ENCODE peak calls at places on chromosomes 7 and 10, in four cellular contexts. L is WTC11, D is K562, H is HepG2. S is an unnamed sample.

GRCh38 chr10:116787893-116788665 is 45.7 kb upstream of the HSPA12A start:
- DNase-seq in L (peak), D (peak), H (peak), S (peak)

GRCh38 chr7:35255909-35256876 is 2.3 kb upstream of the TBX20 start:
- DNase-seq in H (no peak), L (peak), D (no peak), S (no peak)

GRCh38 chr7:90629306-90629918 is 33.3 kb downstream of the CDK14 start:
- DNase-seq in H (peak), D (peak), L (no peak), S (peak)

GRCh38 chr10:79245539-79246208 is 101.6 kb upstream of the PPIF start:
- DNase-seq in H (no peak), L (no peak), D (no peak), S (no peak)

GRCh38 chr7:42055171-42055570 is 181.8 kb downstream of the GLI3 start:
- DNase-seq in H (no peak), D (no peak), L (no peak), S (no peak)

GRCh38 chr10:72808001-72808400 is 85.5 kb upstream of the OIT3 start:
- DNase-seq in H (no peak), L (no peak), D (no peak), S (no peak)

GRCh38 chr7:68613405-68613804 is 984.9 kb upstream of the AUTS2 start:
- DNase-seq in D (no peak), L (no peak), H (no peak), S (no peak)

GRCh38 chr7:25521236-25521635 is 292.9 kb upstream of the NPVF start:
- DNase-seq in D (no peak), L (peak), H (no peak), S (no peak)

GRCh38 chr7:96114190-96114589 is 207.7 kb downstream of the SLC25A13 start:
- DNase-seq in H (no peak), D (no peak), L (no peak), S (no peak)

GRCh38 chr10:14707441-14707840 is 67.3 kb downstream of the FAM107B start:
- DNase-seq in L (no peak), H (no peak), D (no peak), S (no peak)

GRCh38 chr7:47255007-47255406 is 326.9 kb downstream of the TNS3 start:
- DNase-seq in D (no peak), L (no peak), H (no peak), S (no peak)

GRCh38 chr7:50212666-50213621 is 91.6 kb upstream of the IKZF1 start:
- DNase-seq in L (no peak), D (no peak), H (no peak), S (no peak)

GRCh38 chr7:83879103-83879502 is 230.2 kb upstream of the SEMA3E start:
- DNase-seq in L (no peak), H (no peak), D (no peak), S (no peak)

GRCh38 chr7:73768661-73769480 is 1.2 kb downstream of the CLDN3 start:
- DNase-seq in D (peak), H (no peak), L (peak), S (no peak)

GRCh38 chr7:108088729-108089128 is 41.4 kb downstream of the LAMB4 start:
- DNase-seq in L (no peak), H (no peak), D (no peak), S (no peak)

GRCh38 chr7:101875215-101875846 is 57.9 kb downstream of the CUX1 start:
- DNase-seq in H (no peak), D (no peak), L (no peak), S (no peak)

GRCh38 chr7:101381549-101381948 is 18.9 kb downstream of the COL26A1 start:
- DNase-seq in H (no peak), D (no peak), L (no peak), S (no peak)

GRCh38 chr7:73830872-73831655 is at the start of gene CLDN4:
- DNase-seq in D (no peak), H (peak), L (peak), S (no peak)

GRCh38 chr10:116316533-116316932 is 7.7 kb upstream of the CCDC172 start:
- DNase-seq in H (no peak), D (no peak), L (no peak), S (no peak)

GRCh38 chr10:43211030-43211429 is 55.8 kb downstream of the RASGEF1A start:
- DNase-seq in H (no peak), D (peak), L (no peak), S (no peak)

GRCh38 chr7:110839866-110840265 is 251.1 kb upstream of the LRRN3 start:
- DNase-seq in D (no peak), L (no peak), H (peak), S (peak)

GRCh38 chr10:49615721-49616120 is 1.9 kb downstream of the CHAT start:
- DNase-seq in D (no peak), H (no peak), L (peak), S (no peak)

GRCh38 chr10:86632009-86632800 is 22.1 kb upstream of the OPN4 start:
- DNase-seq in L (peak), H (no peak), D (no peak), S (no peak)

GRCh38 chr10:50390302-50390701 is 139.0 kb upstream of the ASAH2 start:
- DNase-seq in L (no peak), D (no peak), H (no peak), S (no peak)

GRCh38 chr7:33101916-33102315 is 7.3 kb downstream of the RP9 start:
- DNase-seq in D (no peak), H (no peak), L (no peak), S (no peak)

GRCh38 chr10:86958831-86959736 is 685 bp downstream of the SNCG start:
- DNase-seq in D (peak), H (peak), L (no peak), S (no peak)

GRCh38 chr10:84267503-84268126 is 22.8 kb downstream of the RGR start:
- DNase-seq in L (peak), D (peak), H (peak), S (peak)

GRCh38 chr7:39187130-39187529 is 209.4 kb downstream of the POU6F2 start:
- DNase-seq in D (no peak), L (no peak), H (no peak), S (no peak)

GRCh38 chr7:156095908-156096539 is 283.8 kb upstream of the SHH start:
- DNase-seq in L (no peak), H (no peak), D (no peak), S (no peak)

GRCh38 chr7:137695942-137696341 is 150.8 kb downstream of the DGKI start:
- DNase-seq in D (no peak), H (peak), L (no peak), S (no peak)

GRCh38 chr7:117045927-117046710 is 92.8 kb downstream of the ST7 start:
- DNase-seq in H (no peak), L (no peak), D (no peak), S (no peak)

GRCh38 chr10:31754803-31755624 is 173.6 kb downstream of the ARHGAP12 start:
- DNase-seq in L (peak), H (peak), D (no peak), S (no peak)

GRCh38 chr10:17022399-17022798 is 107.2 kb downstream of the CUBN start:
- DNase-seq in H (no peak), D (no peak), L (no peak), S (no peak)

GRCh38 chr10:74917481-74918077 is 91.2 kb downstream of the KAT6B start:
- DNase-seq in D (no peak), L (no peak), H (peak), S (no peak)

GRCh38 chr10:131274883-131275282 is 36.6 kb downstream of the TCERG1L start:
- DNase-seq in H (no peak), L (no peak), D (no peak), S (no peak)

DNA sequence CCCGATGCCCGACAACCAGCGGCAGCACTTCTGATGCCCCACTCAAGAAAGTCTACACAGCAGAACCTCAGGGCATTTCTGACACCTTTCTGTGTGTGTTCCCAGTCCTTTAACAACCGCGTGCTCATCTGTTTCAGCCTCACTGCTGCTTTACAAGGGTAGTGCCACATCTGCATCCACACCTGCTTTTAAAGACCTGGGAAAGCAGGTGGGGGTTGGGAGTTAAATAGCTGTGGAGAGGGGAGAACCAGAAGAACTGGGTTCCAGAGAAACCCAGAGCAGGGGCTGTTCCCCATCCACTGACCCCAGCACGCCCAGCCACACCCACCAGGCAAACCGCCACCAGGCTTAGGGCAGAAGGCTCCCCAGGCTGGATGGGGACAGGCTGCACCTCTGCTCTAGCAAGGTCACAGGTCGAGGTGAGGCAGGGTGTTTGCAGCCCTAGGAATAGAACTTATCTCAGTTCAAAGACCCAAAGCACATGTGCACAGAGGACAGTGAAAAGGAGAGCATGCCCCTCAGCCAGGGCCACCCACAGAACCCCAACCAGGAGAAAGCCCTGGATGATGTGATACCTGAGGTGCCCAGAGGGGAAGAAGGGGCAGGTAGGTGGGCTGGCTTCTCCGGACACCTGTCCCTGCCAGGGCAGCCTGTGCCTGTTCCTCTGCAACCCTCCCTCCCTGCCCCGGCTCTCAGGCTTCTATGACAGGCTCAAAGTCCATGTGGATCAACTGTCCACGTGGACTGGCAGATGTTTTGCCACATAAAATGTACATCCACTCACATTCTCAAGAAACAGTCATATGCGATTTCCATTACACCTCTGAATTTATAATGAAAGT is 51.3 kb downstream of the COBL start:
- DNase-seq in L (no peak), H (peak), D (no peak), S (no peak)
- TF ChIP-seq ELF4 in L (no peak), H (no peak), D (no peak), S (no peak)

GRCh38 chr10:8543361-8544056 is 489.0 kb downstream of the GATA3 start:
- DNase-seq in D (no peak), L (no peak), H (no peak), S (peak)

GRCh38 chr10:8544500-8544899 is 490.0 kb downstream of the GATA3 start:
- DNase-seq in D (no peak), H (no peak), L (no peak), S (no peak)

GRCh38 chr10:8539056-8539455 is 484.6 kb downstream of the GATA3 start:
- DNase-seq in H (no peak), L (no peak), D (no peak), S (no peak)

GRCh38 chr10:8544057-8544380 is 489.5 kb downstream of the GATA3 start:
- DNase-seq in H (no peak), L (no peak), D (no peak), S (no peak)
- TF ChIP-seq ELF4 in H (no peak), L (no peak), D (no peak), S (no peak)

DNA sequence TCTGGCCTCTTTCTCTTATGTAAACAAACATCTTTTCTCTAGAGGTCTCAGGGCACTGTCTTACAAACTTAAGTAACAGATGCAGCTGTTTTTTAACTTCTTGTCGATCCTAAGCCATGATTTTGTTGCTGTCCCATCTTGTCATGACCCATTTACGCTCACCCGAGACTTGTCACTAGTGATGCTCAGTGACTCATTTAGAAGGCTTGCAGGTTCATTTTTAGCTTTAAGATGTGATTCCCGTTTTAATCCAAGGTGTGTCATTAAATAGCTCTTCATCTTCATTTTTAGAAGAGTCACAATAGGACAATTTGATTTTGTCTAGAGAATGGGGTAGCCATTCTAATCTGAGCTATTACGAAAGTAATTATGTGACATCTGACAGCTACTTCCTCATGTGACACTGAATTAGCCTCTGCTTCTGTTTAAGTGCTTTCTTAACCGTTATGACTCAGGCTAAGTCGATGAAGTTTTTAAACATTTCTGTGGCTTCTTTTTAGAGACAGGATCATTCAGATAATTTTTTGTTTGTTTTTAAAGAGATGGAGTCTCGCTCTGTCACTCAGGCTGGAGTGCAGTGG is 42.7 kb downstream of the SPDYE5 start:
- DNase-seq in L (no peak), D (peak), H (no peak), S (no peak)
- TF ChIP-seq ELF4 in L (no peak), D (no peak), H (no peak), S (no peak)

GRCh38 chr7:7912937-7913336 is 55.7 kb upstream of the GLCCI1 start:
- DNase-seq in L (no peak), D (no peak), H (no peak), S (no peak)

GRCh38 chr7:7916064-7916463 is 52.5 kb upstream of the GLCCI1 start:
- DNase-seq in L (no peak), D (no peak), H (no peak), S (no peak)

GRCh38 chr7:7911339-7911738 is 57.3 kb upstream of the GLCCI1 start:
- DNase-seq in L (no peak), D (no peak), H (peak), S (no peak)

GRCh38 chr7:7911756-7912155 is 56.8 kb upstream of the GLCCI1 start:
- DNase-seq in H (no peak), D (no peak), L (no peak), S (no peak)

DNA sequence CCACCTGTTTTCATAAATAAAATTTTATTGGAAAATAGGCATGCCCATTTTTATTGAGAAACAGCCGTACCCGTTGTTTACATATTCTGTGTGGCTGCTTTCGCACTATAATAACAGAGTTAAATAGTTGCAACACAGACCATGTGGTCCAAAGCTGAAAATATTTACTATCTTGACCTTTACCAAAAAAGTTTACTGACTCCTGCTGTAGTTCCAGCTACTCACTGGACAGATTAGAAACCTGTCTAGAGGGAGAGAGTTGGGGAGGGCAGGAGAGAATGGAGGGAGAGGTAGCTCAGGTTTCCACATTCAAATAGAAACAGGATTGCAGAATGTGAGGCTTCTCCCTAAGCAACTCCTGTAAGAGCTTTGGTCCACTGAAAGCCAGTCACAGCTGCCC is 55.1 kb upstream of the GLCCI1 start:
- DNase-seq in H (peak), D (no peak), L (no peak), S (no peak)
- TF ChIP-seq ELF4 in H (no peak), D (no peak), L (no peak), S (no peak)

GRCh38 chr7:98922392-98923107 is 44.2 kb downstream of the TRRAP start:
- DNase-seq in L (no peak), D (no peak), H (peak), S (no peak)

GRCh38 chr7:98927125-98927524 is 48.8 kb downstream of the TRRAP start:
- DNase-seq in L (no peak), H (no peak), D (no peak), S (no peak)

GRCh38 chr7:98923512-98923911 is 45.2 kb downstream of the TRRAP start:
- DNase-seq in D (no peak), L (no peak), H (no peak), S (no peak)

GRCh38 chr7:98917331-98917730 is 39.0 kb downstream of the TRRAP start:
- DNase-seq in L (no peak), D (no peak), H (no peak), S (no peak)

DNA sequence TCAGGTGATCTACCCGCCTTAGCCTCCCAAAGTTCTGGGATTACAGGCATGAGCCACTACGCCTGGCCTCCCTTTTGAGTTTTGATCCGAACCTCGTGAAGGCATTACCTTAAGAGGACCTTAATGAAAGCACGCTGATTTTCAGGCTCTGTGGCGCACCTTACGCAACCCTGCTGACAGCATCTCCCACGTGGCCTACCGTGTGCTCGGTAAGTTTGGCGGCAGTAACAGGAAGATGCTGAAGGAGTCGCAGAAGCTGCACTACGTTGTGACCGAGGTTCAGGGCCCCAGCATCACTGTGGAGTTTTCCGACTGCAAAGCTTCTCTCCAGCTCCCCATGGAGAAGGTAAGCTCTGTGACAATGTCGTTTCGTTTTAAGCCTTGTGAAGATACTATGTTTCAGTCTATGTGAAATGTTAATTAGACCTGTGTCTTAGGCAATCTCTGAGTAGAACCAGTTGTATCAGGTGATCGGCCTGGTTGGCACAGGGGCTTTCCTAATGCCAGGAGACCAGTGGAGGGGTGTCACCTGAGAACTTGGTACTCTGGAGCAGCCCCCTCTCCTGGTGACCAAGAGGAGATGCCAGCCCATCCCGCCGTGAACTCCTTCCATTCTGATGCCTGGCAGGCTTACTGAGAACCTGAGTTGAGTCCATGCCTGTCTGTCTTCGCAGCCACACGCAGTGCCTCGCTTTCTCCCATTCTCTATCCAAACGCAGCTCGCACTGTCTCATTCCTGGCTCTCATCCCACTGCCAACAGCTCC is 43.5 kb downstream of the TRRAP start:
- DNase-seq in L (peak), H (peak), D (no peak), S (no peak)
- TF ChIP-seq ELF4 in L (no peak), H (no peak), D (no peak), S (no peak)

DNA sequence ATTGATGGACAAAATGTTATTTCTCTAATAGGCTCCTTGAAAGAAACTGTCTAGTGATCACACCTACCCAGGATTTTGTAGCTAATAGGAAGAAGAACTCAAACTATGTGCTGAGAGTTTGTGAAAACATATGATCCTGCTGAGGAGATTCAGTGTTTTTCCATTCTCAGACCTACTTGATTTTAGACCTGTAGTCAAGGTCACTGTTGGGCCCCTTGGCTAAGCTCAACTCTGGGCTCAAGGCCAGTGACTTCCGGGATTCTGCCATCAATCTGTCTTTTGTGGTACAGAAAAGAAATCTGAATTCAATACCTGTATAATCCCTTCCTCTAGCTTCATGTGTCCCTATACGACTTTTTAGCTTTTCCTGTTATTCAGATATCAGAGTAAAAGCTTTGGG is 79.7 kb upstream of the FERD3L start:
- DNase-seq in D (no peak), L (no peak), H (no peak), S (no peak)
- TF ChIP-seq ELF4 in D (no peak), L (no peak), H (no peak), S (no peak)

S was measured in HEK293T.